ENCODE peak calls at places on chromosomes 5 and 9, in eight cellular contexts. F is left ventricle myocardium inferior, W is Peyer's patch, A is HFFc6, U is upper lobe of right lung, O is BJ, T is keratinocyte, H is fibroblast of pulmonary artery. K is an unnamed sample.

GRCh38 chr9:132424857-132425702 is 15.1 kb downstream of the CFAP77 start:
- DNase-seq in F (no peak), W (no peak), A (no peak), U (no peak), O (no peak), T (no peak), H (no peak), K (no peak)

GRCh38 chr9:25677301-25678146 is 720 bp downstream of the TUSC1 start:
- DNase-seq in F (peak), W (peak), A (no peak), U (peak), O (peak), T (no peak), H (peak), K (no peak)

GRCh38 chr5:66323142-66323890 is 179.2 kb downstream of the SREK1 start:
- DNase-seq in F (no peak), W (no peak), A (no peak), U (no peak), O (no peak), T (no peak), H (no peak), K (no peak)

GRCh38 chr9:100074093-100074492 is 24.7 kb downstream of the ERP44 start:
- DNase-seq in F (no peak), W (no peak), A (no peak), U (no peak), O (no peak), T (no peak), H (peak), K (no peak)

GRCh38 chr9:85729882-85730281 is 11.9 kb downstream of the AGTPBP1 start:
- DNase-seq in F (no peak), W (no peak), A (no peak), U (no peak), O (no peak), T (no peak), H (no peak), K (no peak)

GRCh38 chr9:83019246-83019645 is 43.7 kb downstream of the RASEF start:
- DNase-seq in F (no peak), W (no peak), A (no peak), U (no peak), O (no peak), T (no peak), H (no peak), K (no peak)

GRCh38 chr9:89483592-89484474 is 14.1 kb downstream of the SEMA4D start:
- DNase-seq in F (no peak), W (peak), A (no peak), U (no peak), O (no peak), T (no peak), H (no peak), K (peak)

GRCh38 chr9:77909306-77909705 is 122.3 kb downstream of the GNAQ start:
- DNase-seq in F (no peak), W (no peak), A (no peak), U (no peak), O (no peak), T (no peak), H (no peak), K (peak)

GRCh38 chr9:103991698-103992097 is 102.4 kb upstream of the SMC2 start:
- DNase-seq in F (no peak), W (no peak), A (no peak), U (no peak), O (no peak), T (no peak), H (no peak), K (no peak)

GRCh38 chr5:83011990-83012389 is 65.2 kb downstream of the TMEM167A start:
- DNase-seq in F (no peak), W (no peak), A (no peak), U (no peak), O (no peak), T (no peak), H (no peak), K (no peak)

GRCh38 chr5:116574682-116575634 is at the start of gene SEMA6A:
- DNase-seq in F (peak), W (peak), A (peak), U (peak), O (peak), T (peak), H (peak), K (no peak)

GRCh38 chr5:155699385-155699784 is 627.6 kb upstream of the SGCD start:
- DNase-seq in F (no peak), W (no peak), A (no peak), U (no peak), O (no peak), T (no peak), H (no peak), K (no peak)

GRCh38 chr9:127612993-127613954 is 1.2 kb downstream of the STXBP1 start:
- DNase-seq in F (peak), W (peak), A (peak), U (peak), O (no peak), T (no peak), H (peak), K (peak)

GRCh38 chr5:43389679-43390329 is 22.4 kb downstream of the CCL28 start:
- DNase-seq in F (peak), W (peak), A (peak), U (no peak), O (peak), T (peak), H (peak), K (no peak)

GRCh38 chr9:34518896-34519295 is 3.9 kb downstream of the ENHO start:
- DNase-seq in F (no peak), W (no peak), A (no peak), U (no peak), O (no peak), T (no peak), H (no peak), K (no peak)

GRCh38 chr5:96329294-96329693 is 103.8 kb downstream of the PCSK1 start:
- DNase-seq in F (no peak), W (no peak), A (no peak), U (no peak), O (no peak), T (no peak), H (no peak), K (no peak)

GRCh38 chr5:16666140-16666860 is 49.5 kb upstream of the RETREG1 start:
- DNase-seq in F (no peak), W (no peak), A (no peak), U (no peak), O (no peak), T (no peak), H (no peak), K (no peak)

GRCh38 chr9:113879318-113879717 is 3.2 kb downstream of the ZNF618 start:
- DNase-seq in F (no peak), W (no peak), A (no peak), U (no peak), O (no peak), T (no peak), H (no peak), K (no peak)

GRCh38 chr5:3010953-3011763 is 259.7 kb upstream of the IRX2 start:
- DNase-seq in F (no peak), W (no peak), A (no peak), U (no peak), O (no peak), T (no peak), H (no peak), K (no peak)

GRCh38 chr9:131677445-131678180 is 62.3 kb downstream of the RAPGEF1 start:
- DNase-seq in F (no peak), W (peak), A (peak), U (no peak), O (peak), T (no peak), H (peak), K (no peak)

GRCh38 chr5:162052671-162053070 is 14.9 kb upstream of the GABRG2 start:
- DNase-seq in F (no peak), W (no peak), A (no peak), U (no peak), O (no peak), T (no peak), H (no peak), K (no peak)

GRCh38 chr9:7045361-7045760 is 287.6 kb downstream of the KDM4C start:
- DNase-seq in F (no peak), W (no peak), A (no peak), U (no peak), O (no peak), T (no peak), H (peak), K (no peak)

GRCh38 chr5:137466888-137467287 is 32.2 kb downstream of the SPOCK1 start:
- DNase-seq in F (no peak), W (no peak), A (no peak), U (no peak), O (no peak), T (no peak), H (peak), K (no peak)

GRCh38 chr9:5799314-5799713 is 33.6 kb downstream of the ERMP1 start:
- DNase-seq in F (no peak), W (no peak), A (peak), U (no peak), O (no peak), T (no peak), H (peak), K (no peak)

GRCh38 chr9:136631038-136632000 is 31.4 kb upstream of the EGFL7 start:
- DNase-seq in F (peak), W (peak), A (peak), U (peak), O (no peak), T (peak), H (peak), K (peak)

GRCh38 chr9:91890662-91891061 is 59.4 kb downstream of the ROR2 start:
- DNase-seq in F (no peak), W (no peak), A (no peak), U (no peak), O (no peak), T (no peak), H (no peak), K (no peak)

GRCh38 chr9:2479056-2479565 is 142.5 kb upstream of the VLDLR start:
- DNase-seq in F (no peak), W (no peak), A (no peak), U (no peak), O (no peak), T (no peak), H (no peak), K (no peak)

GRCh38 chr5:57824047-57824446 is 341.4 kb upstream of the ACTBL2 start:
- DNase-seq in F (no peak), W (no peak), A (peak), U (no peak), O (no peak), T (peak), H (peak), K (no peak)

GRCh38 chr5:139422307-139422893 is 16.9 kb downstream of the DNAJC18 start:
- DNase-seq in F (no peak), W (peak), A (peak), U (no peak), O (no peak), T (no peak), H (peak), K (peak)

GRCh38 chr5:96718635-96719077 is 56.5 kb downstream of the CAST start:
- DNase-seq in F (peak), W (no peak), A (no peak), U (peak), O (no peak), T (peak), H (peak), K (no peak)

GRCh38 chr5:137201876-137202275 is 297.2 kb downstream of the SPOCK1 start:
- DNase-seq in F (no peak), W (no peak), A (peak), U (no peak), O (no peak), T (no peak), H (peak), K (no peak)

GRCh38 chr9:69443178-69443577 is 118.2 kb downstream of the ENTREP1 start:
- DNase-seq in F (no peak), W (no peak), A (no peak), U (peak), O (no peak), T (no peak), H (no peak), K (no peak)

GRCh38 chr9:5953743-5954707 is 61.4 kb downstream of the RANBP6 start:
- DNase-seq in F (no peak), W (no peak), A (no peak), U (no peak), O (no peak), T (no peak), H (peak), K (no peak)

GRCh38 chr5:148828461-148829247 is 2.2 kb downstream of the ADRB2 start:
- DNase-seq in F (no peak), W (no peak), A (no peak), U (no peak), O (no peak), T (no peak), H (no peak), K (no peak)
- TF ChIP-seq CTCF in F (peak), W (peak), A (peak), U (peak), O (no peak), T (peak), H (no peak), K (no peak)

DNA sequence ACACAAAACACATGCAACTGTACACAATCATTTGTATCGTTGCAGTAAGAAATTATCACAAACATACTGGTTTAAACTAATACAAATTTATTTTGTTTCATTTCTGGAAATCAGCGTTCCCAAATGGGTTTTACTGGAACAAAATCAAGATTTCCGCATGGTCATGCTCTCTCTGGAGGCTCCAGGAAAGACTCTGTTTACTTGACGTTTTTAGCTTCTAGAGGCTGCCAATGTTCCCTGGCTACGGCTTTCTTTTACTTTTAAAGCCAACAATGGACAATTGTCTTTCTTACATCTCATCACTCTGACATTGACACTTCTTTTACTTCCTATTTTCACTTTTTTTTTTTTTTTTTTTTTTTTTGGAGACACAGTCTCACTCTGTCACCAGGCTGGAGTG is 793.1 kb downstream of the CDH9 start:
- DNase-seq in F (no peak), W (no peak), A (no peak), U (no peak), O (no peak), T (no peak), H (no peak), K (no peak)
- TF ChIP-seq CTCF in F (no peak), W (no peak), A (no peak), U (no peak), O (no peak), T (no peak), H (no peak), K (no peak)

DNA sequence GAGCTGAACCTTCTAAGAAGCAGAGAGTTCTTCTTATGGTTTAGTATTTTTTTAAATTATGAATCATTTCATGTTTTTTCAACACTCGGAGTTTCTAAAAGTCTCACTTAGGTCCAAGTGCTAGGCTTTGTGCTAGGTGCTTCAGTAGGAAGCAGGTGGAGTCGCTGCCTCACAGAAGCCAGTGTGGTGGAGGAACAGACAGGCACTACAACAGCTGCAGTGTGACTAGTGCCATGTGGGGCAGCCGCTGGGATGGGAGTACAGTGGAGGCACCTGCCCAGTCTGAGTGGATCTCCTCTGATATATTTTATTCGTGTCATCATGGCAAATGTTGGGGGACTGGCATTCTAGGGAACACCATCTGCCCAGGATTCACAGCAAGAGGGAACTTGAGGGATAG is 15.3 kb downstream of the PCDHGC5 start:
- DNase-seq in F (no peak), W (no peak), A (no peak), U (no peak), O (no peak), T (no peak), H (no peak), K (no peak)
- TF ChIP-seq CTCF in F (no peak), W (no peak), A (no peak), U (no peak), O (no peak), T (no peak), H (no peak), K (no peak)

GRCh38 chr9:35664531-35665470 is at the start of gene ARHGEF39:
- DNase-seq in F (peak), W (peak), A (peak), U (peak), O (no peak), T (no peak), H (peak), K (peak)
- TF ChIP-seq CTCF in F (peak), W (no peak), A (peak), U (peak), O (peak), T (no peak), H (no peak), K (no peak)

GRCh38 chr9:123408313-123409266 is 52.6 kb downstream of the CRB2 start:
- DNase-seq in F (no peak), W (no peak), A (no peak), U (no peak), O (no peak), T (no peak), H (no peak), K (no peak)
- TF ChIP-seq CTCF in F (no peak), W (no peak), A (no peak), U (no peak), O (no peak), T (no peak), H (no peak), K (no peak)